ENCODE peak calls at places on chromosomes 11 and 22, in four cellular contexts. W, J, A and U are unnamed samples.

GRCh38 chr11:68127791-68128681 is 6.8 kb upstream of the CHKA start:
- DNase-seq in W (peak), J (peak), A (peak), U (peak)

GRCh38 chr11:95419915-95420314 is 188.9 kb upstream of the SESN3 start:
- DNase-seq in W (no peak), J (no peak), A (no peak), U (no peak)

GRCh38 chr11:116637766-116638165 is 135.0 kb downstream of the BUD13 start:
- DNase-seq in W (no peak), J (peak), A (no peak), U (no peak)

GRCh38 chr11:110424775-110425444 is 4.8 kb upstream of the FDX1 start:
- DNase-seq in W (no peak), J (no peak), A (no peak), U (no peak)

GRCh38 chr11:12834166-12834565 is 159.9 kb downstream of the TEAD1 start:
- DNase-seq in W (no peak), J (no peak), A (no peak), U (no peak)

GRCh38 chr11:48006301-48006992 is 26.1 kb downstream of the PTPRJ start:
- DNase-seq in W (peak), J (no peak), A (no peak), U (no peak)

GRCh38 chr22:19631899-19632670 is 82.2 kb upstream of the SEPTIN5 start:
- DNase-seq in W (peak), J (peak), A (no peak), U (no peak)

GRCh38 chr11:46149342-46149741 is 28.1 kb upstream of the PHF21A start:
- DNase-seq in W (no peak), J (no peak), A (no peak), U (no peak)

GRCh38 chr11:37533087-37533486 is 935.1 kb upstream of the RAG2 start:
- DNase-seq in W (peak), J (no peak), A (no peak), U (no peak)